ENCODE peak calls at places on chromosomes 1 and 21, in eight cellular contexts. One of them, this sample, is unnamed.

GRCh38 chr1:110888049-110888448 is 15.1 kb downstream of the CD53 start:
- DNase-seq in nephron progenitor cell: no peak
- DNase-seq in kidney tubule cell: no peak
- DNase-seq in activated CD8-positive, alpha-beta memory T cell treated with anti-CD3 and anti-CD28 coated beads, Interleukin-2, amount 50 U/mL, for 48 hours: no peak
- DNase-seq in NCI-H1092: no peak
- DNase-seq in substantia nigra: no peak
- DNase-seq in PC-9: no peak
- DNase-seq in stimulated activated CD4-positive, alpha-beta T cell treated with anti-CD3 and anti-CD28 coated beads, Interleukin-2, amount 100 ng/mL, for 48 hours: no peak
- DNase-seq in this sample: no peak

GRCh38 chr1:25161981-25162380 is 70.3 kb downstream of the SYF2 start:
- DNase-seq in NCI-H1092: no peak
- DNase-seq in kidney tubule cell: no peak
- DNase-seq in stimulated activated CD4-positive, alpha-beta T cell treated with anti-CD3 and anti-CD28 coated beads, Interleukin-2, amount 100 ng/mL, for 48 hours: no peak
- DNase-seq in PC-9: no peak
- DNase-seq in nephron progenitor cell: no peak
- DNase-seq in activated CD8-positive, alpha-beta memory T cell treated with anti-CD3 and anti-CD28 coated beads, Interleukin-2, amount 50 U/mL, for 48 hours: no peak
- DNase-seq in substantia nigra: no peak
- DNase-seq in this sample: no peak

GRCh38 chr1:193416226-193416625 is 229.8 kb upstream of the B3GALT2 start:
- DNase-seq in substantia nigra: no peak
- DNase-seq in stimulated activated CD4-positive, alpha-beta T cell treated with anti-CD3 and anti-CD28 coated beads, Interleukin-2, amount 100 ng/mL, for 48 hours: no peak
- DNase-seq in kidney tubule cell: no peak
- DNase-seq in PC-9: no peak
- DNase-seq in nephron progenitor cell: no peak
- DNase-seq in NCI-H1092: no peak
- DNase-seq in activated CD8-positive, alpha-beta memory T cell treated with anti-CD3 and anti-CD28 coated beads, Interleukin-2, amount 50 U/mL, for 48 hours: no peak
- DNase-seq in this sample: no peak

GRCh38 chr1:194802572-194802971 is 1616.2 kb upstream of the B3GALT2 start:
- DNase-seq in PC-9: no peak
- DNase-seq in nephron progenitor cell: no peak
- DNase-seq in kidney tubule cell: no peak
- DNase-seq in activated CD8-positive, alpha-beta memory T cell treated with anti-CD3 and anti-CD28 coated beads, Interleukin-2, amount 50 U/mL, for 48 hours: no peak
- DNase-seq in stimulated activated CD4-positive, alpha-beta T cell treated with anti-CD3 and anti-CD28 coated beads, Interleukin-2, amount 100 ng/mL, for 48 hours: no peak
- DNase-seq in NCI-H1092: no peak
- DNase-seq in substantia nigra: no peak
- DNase-seq in this sample: no peak

GRCh38 chr1:222654849-222655248 is 37.0 kb downstream of the MIA3 start:
- DNase-seq in nephron progenitor cell: no peak
- DNase-seq in activated CD8-positive, alpha-beta memory T cell treated with anti-CD3 and anti-CD28 coated beads, Interleukin-2, amount 50 U/mL, for 48 hours: peak
- DNase-seq in stimulated activated CD4-positive, alpha-beta T cell treated with anti-CD3 and anti-CD28 coated beads, Interleukin-2, amount 100 ng/mL, for 48 hours: peak
- DNase-seq in PC-9: no peak
- DNase-seq in kidney tubule cell: no peak
- DNase-seq in NCI-H1092: no peak
- DNase-seq in substantia nigra: no peak
- DNase-seq in this sample: no peak

GRCh38 chr1:100448371-100448770 is 89.6 kb upstream of the GPR88 start:
- DNase-seq in substantia nigra: no peak
- DNase-seq in activated CD8-positive, alpha-beta memory T cell treated with anti-CD3 and anti-CD28 coated beads, Interleukin-2, amount 50 U/mL, for 48 hours: no peak
- DNase-seq in nephron progenitor cell: no peak
- DNase-seq in stimulated activated CD4-positive, alpha-beta T cell treated with anti-CD3 and anti-CD28 coated beads, Interleukin-2, amount 100 ng/mL, for 48 hours: no peak
- DNase-seq in PC-9: no peak
- DNase-seq in kidney tubule cell: no peak
- DNase-seq in NCI-H1092: peak
- DNase-seq in this sample: no peak

GRCh38 chr1:1148569-1148968 is 25.1 kb upstream of the TTLL10 start:
- DNase-seq in nephron progenitor cell: no peak
- DNase-seq in activated CD8-positive, alpha-beta memory T cell treated with anti-CD3 and anti-CD28 coated beads, Interleukin-2, amount 50 U/mL, for 48 hours: no peak
- DNase-seq in kidney tubule cell: no peak
- DNase-seq in stimulated activated CD4-positive, alpha-beta T cell treated with anti-CD3 and anti-CD28 coated beads, Interleukin-2, amount 100 ng/mL, for 48 hours: no peak
- DNase-seq in PC-9: no peak
- DNase-seq in substantia nigra: no peak
- DNase-seq in NCI-H1092: no peak
- DNase-seq in this sample: no peak

GRCh38 chr1:113930499-113931161 is 1.5 kb downstream of the HIPK1 start:
- DNase-seq in NCI-H1092: no peak
- DNase-seq in substantia nigra: no peak
- DNase-seq in PC-9: peak
- DNase-seq in activated CD8-positive, alpha-beta memory T cell treated with anti-CD3 and anti-CD28 coated beads, Interleukin-2, amount 50 U/mL, for 48 hours: peak
- DNase-seq in stimulated activated CD4-positive, alpha-beta T cell treated with anti-CD3 and anti-CD28 coated beads, Interleukin-2, amount 100 ng/mL, for 48 hours: peak
- DNase-seq in kidney tubule cell: peak
- DNase-seq in nephron progenitor cell: peak
- DNase-seq in this sample: no peak

GRCh38 chr1:36783475-36783874 is 250.8 kb downstream of the GRIK3 start:
- DNase-seq in NCI-H1092: no peak
- DNase-seq in nephron progenitor cell: no peak
- DNase-seq in PC-9: no peak
- DNase-seq in kidney tubule cell: no peak
- DNase-seq in stimulated activated CD4-positive, alpha-beta T cell treated with anti-CD3 and anti-CD28 coated beads, Interleukin-2, amount 100 ng/mL, for 48 hours: no peak
- DNase-seq in substantia nigra: no peak
- DNase-seq in activated CD8-positive, alpha-beta memory T cell treated with anti-CD3 and anti-CD28 coated beads, Interleukin-2, amount 50 U/mL, for 48 hours: no peak
- DNase-seq in this sample: no peak

GRCh38 chr1:60765204-60765603 is 317.2 kb upstream of the NFIA start:
- DNase-seq in stimulated activated CD4-positive, alpha-beta T cell treated with anti-CD3 and anti-CD28 coated beads, Interleukin-2, amount 100 ng/mL, for 48 hours: no peak
- DNase-seq in PC-9: peak
- DNase-seq in nephron progenitor cell: no peak
- DNase-seq in kidney tubule cell: peak
- DNase-seq in substantia nigra: peak
- DNase-seq in activated CD8-positive, alpha-beta memory T cell treated with anti-CD3 and anti-CD28 coated beads, Interleukin-2, amount 50 U/mL, for 48 hours: no peak
- DNase-seq in NCI-H1092: peak
- DNase-seq in this sample: peak

GRCh38 chr1:17207046-17207445 is 2.1 kb downstream of the PADI1 start:
- DNase-seq in PC-9: no peak
- DNase-seq in NCI-H1092: no peak
- DNase-seq in stimulated activated CD4-positive, alpha-beta T cell treated with anti-CD3 and anti-CD28 coated beads, Interleukin-2, amount 100 ng/mL, for 48 hours: no peak
- DNase-seq in kidney tubule cell: peak
- DNase-seq in activated CD8-positive, alpha-beta memory T cell treated with anti-CD3 and anti-CD28 coated beads, Interleukin-2, amount 50 U/mL, for 48 hours: no peak
- DNase-seq in substantia nigra: peak
- DNase-seq in nephron progenitor cell: no peak
- DNase-seq in this sample: no peak

GRCh38 chr21:18384771-18385170 is 18.8 kb downstream of the TMPRSS15 start:
- DNase-seq in kidney tubule cell: peak
- DNase-seq in stimulated activated CD4-positive, alpha-beta T cell treated with anti-CD3 and anti-CD28 coated beads, Interleukin-2, amount 100 ng/mL, for 48 hours: no peak
- DNase-seq in activated CD8-positive, alpha-beta memory T cell treated with anti-CD3 and anti-CD28 coated beads, Interleukin-2, amount 50 U/mL, for 48 hours: no peak
- DNase-seq in PC-9: no peak
- DNase-seq in substantia nigra: no peak
- DNase-seq in nephron progenitor cell: no peak
- DNase-seq in NCI-H1092: peak
- DNase-seq in this sample: no peak

GRCh38 chr1:175118375-175118774 is 50.7 kb downstream of the TNN start:
- DNase-seq in kidney tubule cell: no peak
- DNase-seq in nephron progenitor cell: no peak
- DNase-seq in stimulated activated CD4-positive, alpha-beta T cell treated with anti-CD3 and anti-CD28 coated beads, Interleukin-2, amount 100 ng/mL, for 48 hours: no peak
- DNase-seq in PC-9: no peak
- DNase-seq in substantia nigra: no peak
- DNase-seq in activated CD8-positive, alpha-beta memory T cell treated with anti-CD3 and anti-CD28 coated beads, Interleukin-2, amount 50 U/mL, for 48 hours: no peak
- DNase-seq in NCI-H1092: no peak
- DNase-seq in this sample: no peak

GRCh38 chr1:7371926-7372325 is 399.2 kb upstream of the VAMP3 start:
- DNase-seq in activated CD8-positive, alpha-beta memory T cell treated with anti-CD3 and anti-CD28 coated beads, Interleukin-2, amount 50 U/mL, for 48 hours: no peak
- DNase-seq in PC-9: no peak
- DNase-seq in substantia nigra: no peak
- DNase-seq in nephron progenitor cell: no peak
- DNase-seq in NCI-H1092: no peak
- DNase-seq in stimulated activated CD4-positive, alpha-beta T cell treated with anti-CD3 and anti-CD28 coated beads, Interleukin-2, amount 100 ng/mL, for 48 hours: no peak
- DNase-seq in kidney tubule cell: no peak
- DNase-seq in this sample: no peak

GRCh38 chr1:200176181-200176580 is 148.7 kb downstream of the NR5A2 start:
- DNase-seq in NCI-H1092: no peak
- DNase-seq in kidney tubule cell: peak
- DNase-seq in stimulated activated CD4-positive, alpha-beta T cell treated with anti-CD3 and anti-CD28 coated beads, Interleukin-2, amount 100 ng/mL, for 48 hours: no peak
- DNase-seq in nephron progenitor cell: no peak
- DNase-seq in activated CD8-positive, alpha-beta memory T cell treated with anti-CD3 and anti-CD28 coated beads, Interleukin-2, amount 50 U/mL, for 48 hours: no peak
- DNase-seq in PC-9: no peak
- DNase-seq in substantia nigra: no peak
- DNase-seq in this sample: no peak

GRCh38 chr1:30188329-30188728 is 535.1 kb downstream of the MATN1 start:
- DNase-seq in activated CD8-positive, alpha-beta memory T cell treated with anti-CD3 and anti-CD28 coated beads, Interleukin-2, amount 50 U/mL, for 48 hours: no peak
- DNase-seq in NCI-H1092: no peak
- DNase-seq in substantia nigra: no peak
- DNase-seq in stimulated activated CD4-positive, alpha-beta T cell treated with anti-CD3 and anti-CD28 coated beads, Interleukin-2, amount 100 ng/mL, for 48 hours: no peak
- DNase-seq in PC-9: no peak
- DNase-seq in kidney tubule cell: no peak
- DNase-seq in nephron progenitor cell: no peak
- DNase-seq in this sample: no peak

GRCh38 chr1:6547301-6547700 is 7.0 kb downstream of the NOL9 start:
- DNase-seq in PC-9: no peak
- DNase-seq in stimulated activated CD4-positive, alpha-beta T cell treated with anti-CD3 and anti-CD28 coated beads, Interleukin-2, amount 100 ng/mL, for 48 hours: no peak
- DNase-seq in NCI-H1092: no peak
- DNase-seq in activated CD8-positive, alpha-beta memory T cell treated with anti-CD3 and anti-CD28 coated beads, Interleukin-2, amount 50 U/mL, for 48 hours: no peak
- DNase-seq in kidney tubule cell: peak
- DNase-seq in nephron progenitor cell: no peak
- DNase-seq in substantia nigra: no peak
- DNase-seq in this sample: peak

GRCh38 chr1:55402676-55403464 is 187.7 kb upstream of the USP24 start:
- DNase-seq in stimulated activated CD4-positive, alpha-beta T cell treated with anti-CD3 and anti-CD28 coated beads, Interleukin-2, amount 100 ng/mL, for 48 hours: no peak
- DNase-seq in substantia nigra: no peak
- DNase-seq in activated CD8-positive, alpha-beta memory T cell treated with anti-CD3 and anti-CD28 coated beads, Interleukin-2, amount 50 U/mL, for 48 hours: no peak
- DNase-seq in NCI-H1092: no peak
- DNase-seq in kidney tubule cell: peak
- DNase-seq in nephron progenitor cell: no peak
- DNase-seq in PC-9: no peak
- DNase-seq in this sample: no peak

GRCh38 chr1:151823175-151823574 is 8.4 kb downstream of the RORC start:
- DNase-seq in PC-9: no peak
- DNase-seq in activated CD8-positive, alpha-beta memory T cell treated with anti-CD3 and anti-CD28 coated beads, Interleukin-2, amount 50 U/mL, for 48 hours: no peak
- DNase-seq in nephron progenitor cell: no peak
- DNase-seq in NCI-H1092: no peak
- DNase-seq in stimulated activated CD4-positive, alpha-beta T cell treated with anti-CD3 and anti-CD28 coated beads, Interleukin-2, amount 100 ng/mL, for 48 hours: no peak
- DNase-seq in kidney tubule cell: no peak
- DNase-seq in substantia nigra: no peak
- DNase-seq in this sample: no peak

GRCh38 chr1:216464489-216464888 is 41.2 kb upstream of the USH2A start:
- DNase-seq in PC-9: no peak
- DNase-seq in activated CD8-positive, alpha-beta memory T cell treated with anti-CD3 and anti-CD28 coated beads, Interleukin-2, amount 50 U/mL, for 48 hours: no peak
- DNase-seq in NCI-H1092: no peak
- DNase-seq in nephron progenitor cell: no peak
- DNase-seq in kidney tubule cell: peak
- DNase-seq in substantia nigra: no peak
- DNase-seq in stimulated activated CD4-positive, alpha-beta T cell treated with anti-CD3 and anti-CD28 coated beads, Interleukin-2, amount 100 ng/mL, for 48 hours: no peak
- DNase-seq in this sample: no peak

GRCh38 chr1:193111641-193112090 is 6.5 kb upstream of the GLRX2 start:
- DNase-seq in substantia nigra: no peak
- DNase-seq in activated CD8-positive, alpha-beta memory T cell treated with anti-CD3 and anti-CD28 coated beads, Interleukin-2, amount 50 U/mL, for 48 hours: no peak
- DNase-seq in stimulated activated CD4-positive, alpha-beta T cell treated with anti-CD3 and anti-CD28 coated beads, Interleukin-2, amount 100 ng/mL, for 48 hours: no peak
- DNase-seq in PC-9: peak
- DNase-seq in NCI-H1092: no peak
- DNase-seq in nephron progenitor cell: peak
- DNase-seq in kidney tubule cell: peak
- DNase-seq in this sample: peak